ENCODE peak calls at places on chromosomes 13 and 19, in six cellular contexts. One of them, this sample, is unnamed.

GRCh38 chr19:16862826-16863405 is 25.9 kb upstream of the F2RL3 start:
- DNase-seq in left ventricle myocardium inferior: no peak
- DNase-seq in RWPE1: no peak
- DNase-seq in CD4-positive, alpha-beta T cell: no peak
- DNase-seq in heart right ventricle: no peak
- DNase-seq in fibroblast of lung: no peak
- DNase-seq in this sample: no peak

GRCh38 chr13:95643814-95644598 is 500 bp downstream of the DZIP1 start:
- DNase-seq in left ventricle myocardium inferior: peak; percentile 18
- DNase-seq in RWPE1: peak; percentile 27
- DNase-seq in CD4-positive, alpha-beta T cell: no peak
- DNase-seq in heart right ventricle: peak; percentile 24
- DNase-seq in fibroblast of lung: peak; percentile 56
- DNase-seq in this sample: peak; percentile 26

GRCh38 chr13:27919299-27919933 is 384 bp upstream of the PDX1 start:
- DNase-seq in left ventricle myocardium inferior: no peak
- DNase-seq in RWPE1: peak; percentile 64
- DNase-seq in CD4-positive, alpha-beta T cell: no peak
- DNase-seq in heart right ventricle: no peak
- DNase-seq in fibroblast of lung: no peak
- DNase-seq in this sample: no peak

GRCh38 chr19:50906217-50906616 is 5.0 kb downstream of the KLK4 start:
- DNase-seq in left ventricle myocardium inferior: no peak
- DNase-seq in RWPE1: no peak
- DNase-seq in CD4-positive, alpha-beta T cell: no peak
- DNase-seq in heart right ventricle: no peak
- DNase-seq in fibroblast of lung: peak; percentile 6
- DNase-seq in this sample: peak; percentile 9

GRCh38 chr19:42683917-42684513 is 56.3 kb downstream of the PSG3 start:
- DNase-seq in left ventricle myocardium inferior: no peak
- DNase-seq in RWPE1: peak; percentile 5
- DNase-seq in CD4-positive, alpha-beta T cell: no peak
- DNase-seq in heart right ventricle: no peak
- DNase-seq in fibroblast of lung: peak; percentile 44
- DNase-seq in this sample: peak; percentile 81

GRCh38 chr13:60170414-60170813 is 6.7 kb upstream of the DIAPH3 start:
- DNase-seq in left ventricle myocardium inferior: no peak
- DNase-seq in RWPE1: no peak
- DNase-seq in CD4-positive, alpha-beta T cell: no peak
- DNase-seq in heart right ventricle: no peak
- DNase-seq in fibroblast of lung: no peak
- DNase-seq in this sample: no peak

GRCh38 chr13:85508683-85509329 is 290.4 kb downstream of the SLITRK6 start:
- DNase-seq in left ventricle myocardium inferior: no peak
- DNase-seq in RWPE1: no peak
- DNase-seq in CD4-positive, alpha-beta T cell: no peak
- DNase-seq in heart right ventricle: no peak
- DNase-seq in fibroblast of lung: peak; percentile 32
- DNase-seq in this sample: no peak

GRCh38 chr13:68481130-68481529 is 1251.0 kb upstream of the PCDH9 start:
- DNase-seq in left ventricle myocardium inferior: no peak
- DNase-seq in RWPE1: no peak
- DNase-seq in CD4-positive, alpha-beta T cell: no peak
- DNase-seq in heart right ventricle: no peak
- DNase-seq in fibroblast of lung: no peak
- DNase-seq in this sample: no peak

GRCh38 chr19:41597600-41598041 is 21.7 kb downstream of the CEACAM21 start:
- DNase-seq in left ventricle myocardium inferior: peak; percentile 22
- DNase-seq in RWPE1: peak; percentile 79
- DNase-seq in CD4-positive, alpha-beta T cell: peak; percentile 65
- DNase-seq in heart right ventricle: no peak
- DNase-seq in fibroblast of lung: peak; percentile 67
- DNase-seq in this sample: peak; percentile 83

GRCh38 chr19:43624933-43625332 is 5.5 kb upstream of the ZNF428 start:
- DNase-seq in left ventricle myocardium inferior: peak; percentile 36
- DNase-seq in RWPE1: no peak
- DNase-seq in CD4-positive, alpha-beta T cell: peak; percentile 72
- DNase-seq in heart right ventricle: peak; percentile 63
- DNase-seq in fibroblast of lung: peak; percentile 41
- DNase-seq in this sample: peak; percentile 71

GRCh38 chr19:19642506-19643157 is 825 bp downstream of the GMIP start:
- DNase-seq in left ventricle myocardium inferior: no peak
- DNase-seq in RWPE1: no peak
- DNase-seq in CD4-positive, alpha-beta T cell: peak; percentile 14
- DNase-seq in heart right ventricle: no peak
- DNase-seq in fibroblast of lung: no peak
- DNase-seq in this sample: peak; percentile 24

GRCh38 chr13:37375071-37375470 is 223.5 kb downstream of the POSTN start:
- DNase-seq in left ventricle myocardium inferior: no peak
- DNase-seq in RWPE1: peak; percentile 12
- DNase-seq in CD4-positive, alpha-beta T cell: no peak
- DNase-seq in heart right ventricle: no peak
- DNase-seq in fibroblast of lung: no peak
- DNase-seq in this sample: no peak

GRCh38 chr13:95300625-95301134 is 571 bp downstream of the ABCC4 start:
- DNase-seq in left ventricle myocardium inferior: peak; percentile 64
- DNase-seq in RWPE1: peak; percentile 58
- DNase-seq in CD4-positive, alpha-beta T cell: peak; percentile 27
- DNase-seq in heart right ventricle: peak; percentile 49
- DNase-seq in fibroblast of lung: peak; percentile 51
- DNase-seq in this sample: no peak

GRCh38 chr19:11685676-11686650 is 52.8 kb downstream of the ZNF823 start:
- DNase-seq in left ventricle myocardium inferior: no peak
- DNase-seq in RWPE1: no peak
- DNase-seq in CD4-positive, alpha-beta T cell: no peak
- DNase-seq in heart right ventricle: no peak
- DNase-seq in fibroblast of lung: no peak
- DNase-seq in this sample: peak; percentile 86

GRCh38 chr13:113818700-113819295 is 45.1 kb downstream of the GAS6 start:
- DNase-seq in left ventricle myocardium inferior: no peak
- DNase-seq in RWPE1: no peak
- DNase-seq in CD4-positive, alpha-beta T cell: no peak
- DNase-seq in heart right ventricle: no peak
- DNase-seq in fibroblast of lung: no peak
- DNase-seq in this sample: no peak
- H3K27ac ChIP-seq in left ventricle myocardium inferior: peak overlapping the region; percentile 91
- H3K27ac ChIP-seq in RWPE1: peak overlapping the region; percentile 99
- H3K27ac ChIP-seq in CD4-positive, alpha-beta T cell: no peak overlapping the region
- H3K27ac ChIP-seq in heart right ventricle: peak overlapping the region; percentile 0
- H3K27ac ChIP-seq in fibroblast of lung: no peak overlapping the region
- H3K27ac ChIP-seq in this sample: no peak overlapping the region

GRCh38 chr19:6528544-6529121 is 2.2 kb upstream of the TNFSF9 start:
- DNase-seq in left ventricle myocardium inferior: peak; percentile 74
- DNase-seq in RWPE1: no peak
- DNase-seq in CD4-positive, alpha-beta T cell: no peak
- DNase-seq in heart right ventricle: peak; percentile 67
- DNase-seq in fibroblast of lung: no peak
- DNase-seq in this sample: peak; percentile 31

GRCh38 chr19:6530385-6531162 is at the start of gene TNFSF9:
- DNase-seq in left ventricle myocardium inferior: peak; percentile 90
- DNase-seq in RWPE1: peak; percentile 94
- DNase-seq in CD4-positive, alpha-beta T cell: peak; percentile 66
- DNase-seq in heart right ventricle: peak; percentile 90
- DNase-seq in fibroblast of lung: peak; percentile 79
- DNase-seq in this sample: peak; percentile 52

GRCh38 chr19:6531163-6531955 is 533 bp downstream of the TNFSF9 start:
- DNase-seq in left ventricle myocardium inferior: no peak
- DNase-seq in RWPE1: no peak
- DNase-seq in CD4-positive, alpha-beta T cell: no peak
- DNase-seq in heart right ventricle: no peak
- DNase-seq in fibroblast of lung: no peak
- DNase-seq in this sample: no peak

GRCh38 chr19:6529351-6529750 is 1.5 kb upstream of the TNFSF9 start:
- DNase-seq in left ventricle myocardium inferior: no peak
- DNase-seq in RWPE1: no peak
- DNase-seq in CD4-positive, alpha-beta T cell: no peak
- DNase-seq in heart right ventricle: no peak
- DNase-seq in fibroblast of lung: no peak
- DNase-seq in this sample: no peak

DNA sequence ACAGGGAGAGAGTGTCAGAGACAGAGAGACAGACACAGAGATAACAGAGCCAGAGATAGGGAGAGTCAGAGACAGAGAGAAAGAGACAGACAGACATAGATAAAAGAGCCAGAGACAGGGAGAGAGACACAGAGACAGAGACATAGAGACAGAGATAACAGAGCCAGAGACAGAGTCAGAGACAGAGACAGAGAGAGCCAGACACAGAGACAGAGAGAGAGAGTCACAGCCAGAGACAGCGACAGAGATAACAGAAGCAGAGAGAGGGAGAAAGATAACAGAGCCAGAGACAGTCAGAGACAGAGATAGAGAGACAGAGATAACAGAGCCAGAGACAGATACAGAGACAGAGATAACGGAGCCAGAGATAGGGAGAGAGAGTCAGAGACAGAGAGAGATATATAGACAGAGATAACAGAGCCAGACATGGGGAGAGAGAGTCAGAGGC is 865 bp upstream of the TNFSF9 start:
- DNase-seq in left ventricle myocardium inferior: no peak
- DNase-seq in RWPE1: no peak
- DNase-seq in CD4-positive, alpha-beta T cell: no peak
- DNase-seq in heart right ventricle: no peak
- DNase-seq in fibroblast of lung: no peak
- DNase-seq in this sample: no peak
- H3K27ac ChIP-seq in left ventricle myocardium inferior: peak overlapping the region; percentile 81
- H3K27ac ChIP-seq in RWPE1: no peak overlapping the region
- H3K27ac ChIP-seq in CD4-positive, alpha-beta T cell: no peak overlapping the region
- H3K27ac ChIP-seq in heart right ventricle: no peak overlapping the region
- H3K27ac ChIP-seq in fibroblast of lung: peak overlapping the region; percentile 52
- H3K27ac ChIP-seq in this sample: no peak overlapping the region

GRCh38 chr19:3554254-3555083 is 2.9 kb downstream of the MFSD12 start:
- DNase-seq in left ventricle myocardium inferior: no peak
- DNase-seq in RWPE1: no peak
- DNase-seq in CD4-positive, alpha-beta T cell: peak; percentile 20
- DNase-seq in heart right ventricle: no peak
- DNase-seq in fibroblast of lung: no peak
- DNase-seq in this sample: no peak
- H3K27ac ChIP-seq in left ventricle myocardium inferior: peak overlapping the region; percentile 81
- H3K27ac ChIP-seq in RWPE1: peak overlapping the region; percentile 87
- H3K27ac ChIP-seq in CD4-positive, alpha-beta T cell: peak overlapping the region; percentile 82
- H3K27ac ChIP-seq in heart right ventricle: peak overlapping the region; percentile 74
- H3K27ac ChIP-seq in fibroblast of lung: no peak overlapping the region
- H3K27ac ChIP-seq in this sample: no peak overlapping the region

DNA sequence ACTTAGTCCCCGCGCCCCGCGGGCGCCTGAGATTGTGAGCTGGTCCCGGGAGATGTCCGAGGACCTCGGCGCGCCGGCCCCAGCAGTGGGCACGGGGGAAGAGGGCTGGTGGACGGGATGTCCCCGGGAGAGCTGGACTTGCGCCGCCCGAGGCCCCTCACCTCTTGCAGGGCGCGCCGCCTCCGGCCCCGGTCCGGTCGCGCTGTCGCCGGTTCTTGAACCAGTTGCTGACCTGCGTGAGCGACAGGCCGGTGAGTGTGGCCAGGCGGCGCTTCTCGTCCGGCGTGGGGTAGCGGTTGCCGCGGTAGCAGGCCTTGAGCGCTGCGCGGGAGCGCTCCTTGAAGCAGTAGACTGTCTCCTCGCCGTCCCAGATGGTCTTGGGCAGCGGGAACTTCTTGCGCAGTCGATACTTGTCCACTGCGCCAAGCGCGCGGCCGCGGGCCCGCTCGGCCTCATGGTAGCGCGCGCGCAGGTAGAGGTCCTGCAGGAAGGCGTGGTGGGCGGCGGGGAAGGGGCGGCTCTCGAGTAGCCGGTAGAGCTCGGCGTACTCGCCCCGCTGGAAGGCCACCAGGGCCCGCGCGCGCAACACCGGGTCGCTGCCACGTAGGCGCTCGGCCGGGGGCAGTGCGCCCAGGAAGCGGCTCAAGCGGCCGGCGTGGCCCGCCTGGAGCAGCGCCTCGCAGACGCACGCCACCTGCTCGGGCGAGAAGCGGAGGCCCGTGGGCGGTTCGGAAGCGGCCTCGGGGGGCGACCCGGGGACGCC is 990 bp downstream of the SIX5 start:
- DNase-seq in left ventricle myocardium inferior: peak; percentile 76
- DNase-seq in RWPE1: no peak
- DNase-seq in CD4-positive, alpha-beta T cell: no peak
- DNase-seq in heart right ventricle: peak; percentile 72
- DNase-seq in fibroblast of lung: peak; percentile 69
- DNase-seq in this sample: peak; percentile 71
- H3K27ac ChIP-seq in left ventricle myocardium inferior: peak overlapping the region; percentile 93
- H3K27ac ChIP-seq in RWPE1: peak overlapping the region; percentile 98
- H3K27ac ChIP-seq in CD4-positive, alpha-beta T cell: no peak overlapping the region
- H3K27ac ChIP-seq in heart right ventricle: peak overlapping the region; percentile 98
- H3K27ac ChIP-seq in fibroblast of lung: peak overlapping the region; percentile 75
- H3K27ac ChIP-seq in this sample: peak overlapping the region; percentile 76

DNA sequence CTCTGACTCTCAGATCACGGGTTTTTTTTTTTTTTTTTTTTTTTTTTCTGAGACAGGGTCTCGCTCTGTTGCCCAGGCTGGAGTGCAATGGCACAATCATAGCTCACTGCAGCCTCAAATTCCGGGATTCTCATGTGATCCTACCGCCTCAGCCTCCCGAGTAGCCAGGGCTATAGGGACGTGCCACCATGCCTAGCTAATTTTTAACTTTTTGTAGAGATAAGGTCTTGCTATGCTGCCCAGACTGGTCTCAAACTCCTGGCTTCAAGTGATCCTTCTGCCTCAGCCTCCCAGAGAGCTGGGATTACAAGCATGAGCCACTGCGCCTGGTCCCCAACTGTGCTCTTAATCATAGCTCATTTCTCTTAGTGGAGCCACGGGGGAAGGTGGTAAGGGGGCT is 4.6 kb upstream of the GRAMD1A start:
- DNase-seq in left ventricle myocardium inferior: no peak
- DNase-seq in RWPE1: no peak
- DNase-seq in CD4-positive, alpha-beta T cell: no peak
- DNase-seq in heart right ventricle: no peak
- DNase-seq in fibroblast of lung: no peak
- DNase-seq in this sample: no peak
- H3K27ac ChIP-seq in left ventricle myocardium inferior: peak overlapping the region; percentile 88
- H3K27ac ChIP-seq in RWPE1: no peak overlapping the region
- H3K27ac ChIP-seq in CD4-positive, alpha-beta T cell: no peak overlapping the region
- H3K27ac ChIP-seq in heart right ventricle: peak overlapping the region; percentile 85
- H3K27ac ChIP-seq in fibroblast of lung: no peak overlapping the region
- H3K27ac ChIP-seq in this sample: no peak overlapping the region

This sample was measured in trophoblast cell.